ENCODE peak calls at places on chromosomes 5 and 9, in nine cellular contexts. H is cardiac fibroblast, M is AG04449, J is hepatocyte, W is heart left ventricle, R is tibial nerve, I is IMR-90, L is foreskin fibroblast, Z is fibroblast of pulmonary artery. C is an unnamed sample.

GRCh38 chr5:132195727-132196126 is 31.9 kb downstream of the P4HA2 start:
- DNase-seq in H (no peak), M (no peak), J (no peak), W (no peak), R (no peak), I (no peak), L (no peak), Z (no peak), C (no peak)

GRCh38 chr5:176401281-176402205 is 13.0 kb downstream of the HIGD2A start:
- DNase-seq in H (no peak), M (no peak), J (no peak), W (no peak), R (no peak), I (no peak), L (no peak), Z (no peak), C (no peak)

GRCh38 chr5:36929438-36929837 is 52.9 kb downstream of the NIPBL start:
- DNase-seq in H (no peak), M (no peak), J (no peak), W (no peak), R (no peak), I (no peak), L (no peak), Z (no peak), C (no peak)

GRCh38 chr9:133844876-133845658 is 106.9 kb upstream of the SARDH start:
- DNase-seq in H (peak), M (no peak), J (peak), W (peak), R (peak), I (peak), L (peak), Z (peak), C (peak)

GRCh38 chr9:129568560-129569505 is 52.1 kb downstream of the C9orf50 start:
- DNase-seq in H (peak), M (no peak), J (peak), W (peak), R (no peak), I (no peak), L (no peak), Z (no peak), C (no peak)

GRCh38 chr9:130195638-130196037 is 23.4 kb downstream of the NCS1 start:
- DNase-seq in H (no peak), M (no peak), J (no peak), W (no peak), R (no peak), I (no peak), L (no peak), Z (no peak), C (no peak)

GRCh38 chr9:30925635-30926034 is 1458.8 kb upstream of the ACO1 start:
- DNase-seq in H (no peak), M (no peak), J (no peak), W (no peak), R (no peak), I (no peak), L (no peak), Z (no peak), C (no peak)

GRCh38 chr5:141753971-141754713 is 72.1 kb upstream of the ARAP3 start:
- DNase-seq in H (peak), M (no peak), J (peak), W (no peak), R (peak), I (peak), L (no peak), Z (peak), C (peak)

GRCh38 chr9:36154213-36154952 is 14.8 kb upstream of the CCIN start:
- DNase-seq in H (peak), M (no peak), J (no peak), W (peak), R (no peak), I (peak), L (peak), Z (peak), C (peak)

GRCh38 chr5:108579236-108579635 is 168.5 kb upstream of the FER start:
- DNase-seq in H (no peak), M (no peak), J (no peak), W (no peak), R (no peak), I (no peak), L (no peak), Z (no peak), C (no peak)

GRCh38 chr5:131563434-131564228 is 71.4 kb downstream of the RAPGEF6 start:
- DNase-seq in H (no peak), M (no peak), J (no peak), W (no peak), R (no peak), I (no peak), L (no peak), Z (no peak), C (no peak)

GRCh38 chr9:134517069-134517680 is 124.4 kb upstream of the COL5A1 start:
- DNase-seq in H (no peak), M (no peak), J (no peak), W (no peak), R (no peak), I (no peak), L (no peak), Z (no peak), C (no peak)

GRCh38 chr9:135033487-135033886 is 54.0 kb upstream of the OLFM1 start:
- DNase-seq in H (no peak), M (no peak), J (no peak), W (no peak), R (no peak), I (no peak), L (no peak), Z (no peak), C (no peak)

GRCh38 chr9:5326187-5326586 is 13.5 kb downstream of the RLN1 start:
- DNase-seq in H (no peak), M (no peak), J (no peak), W (no peak), R (no peak), I (no peak), L (no peak), Z (no peak), C (no peak)

GRCh38 chr5:90793183-90793582 is 234.6 kb downstream of the ADGRV1 start:
- DNase-seq in H (no peak), M (no peak), J (no peak), W (no peak), R (no peak), I (no peak), L (no peak), Z (no peak), C (peak)
- TF ChIP-seq CTCF in H (no peak), M (no peak), J (peak), W (no peak), R (no peak), I (no peak), L (peak), Z (peak), C (peak)

GRCh38 chr9:21404146-21404545 is 4.8 kb upstream of the IFNA8 start:
- DNase-seq in H (no peak), M (no peak), J (no peak), W (no peak), R (no peak), I (no peak), L (no peak), Z (no peak), C (peak)

GRCh38 chr9:21398955-21399489 is 9.9 kb upstream of the IFNA8 start:
- DNase-seq in H (no peak), M (no peak), J (no peak), W (no peak), R (no peak), I (no peak), L (no peak), Z (no peak), C (no peak)

GRCh38 chr9:21402387-21403247 is 6.3 kb upstream of the IFNA8 start:
- DNase-seq in H (no peak), M (no peak), J (peak), W (no peak), R (no peak), I (no peak), L (no peak), Z (no peak), C (no peak)
- H3K4me3 ChIP-seq in H (no peak), M (peak), J (peak), W (no peak), R (peak), I (no peak), L (peak), Z (no peak), C (peak)

DNA sequence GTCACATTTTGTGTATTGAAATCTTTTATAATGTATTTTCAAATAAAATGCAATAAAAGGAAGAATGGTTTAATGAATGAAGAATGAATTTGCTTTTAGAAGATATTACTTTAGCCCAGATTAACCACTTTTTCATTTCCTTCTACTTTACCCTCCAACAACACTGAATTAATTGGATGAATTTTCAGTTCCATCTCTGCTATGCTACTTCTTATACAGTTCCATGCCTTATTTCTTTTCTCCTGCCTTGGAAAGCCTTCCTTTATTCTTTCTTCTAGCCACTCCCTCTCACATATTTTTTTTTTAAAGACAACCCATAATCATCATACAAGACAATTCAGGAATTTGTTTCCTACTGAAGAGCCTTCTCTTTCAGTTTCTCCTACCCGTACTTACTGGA is 296.6 kb upstream of the TNC start:
- DNase-seq in H (no peak), M (no peak), J (no peak), W (no peak), R (no peak), I (no peak), L (no peak), Z (no peak), C (no peak)
- TF ChIP-seq CTCF in H (no peak), M (no peak), J (no peak), W (no peak), R (no peak), I (no peak), L (no peak), Z (no peak), C (no peak)

GRCh38 chr5:34659168-34659567 is 3.0 kb downstream of the RAI14 start:
- DNase-seq in H (no peak), M (no peak), J (no peak), W (no peak), R (no peak), I (no peak), L (no peak), Z (no peak), C (no peak)
- H3K4me3 ChIP-seq in H (no peak), M (peak), J (no peak), W (no peak), R (no peak), I (peak), L (no peak), Z (no peak), C (no peak)

DNA sequence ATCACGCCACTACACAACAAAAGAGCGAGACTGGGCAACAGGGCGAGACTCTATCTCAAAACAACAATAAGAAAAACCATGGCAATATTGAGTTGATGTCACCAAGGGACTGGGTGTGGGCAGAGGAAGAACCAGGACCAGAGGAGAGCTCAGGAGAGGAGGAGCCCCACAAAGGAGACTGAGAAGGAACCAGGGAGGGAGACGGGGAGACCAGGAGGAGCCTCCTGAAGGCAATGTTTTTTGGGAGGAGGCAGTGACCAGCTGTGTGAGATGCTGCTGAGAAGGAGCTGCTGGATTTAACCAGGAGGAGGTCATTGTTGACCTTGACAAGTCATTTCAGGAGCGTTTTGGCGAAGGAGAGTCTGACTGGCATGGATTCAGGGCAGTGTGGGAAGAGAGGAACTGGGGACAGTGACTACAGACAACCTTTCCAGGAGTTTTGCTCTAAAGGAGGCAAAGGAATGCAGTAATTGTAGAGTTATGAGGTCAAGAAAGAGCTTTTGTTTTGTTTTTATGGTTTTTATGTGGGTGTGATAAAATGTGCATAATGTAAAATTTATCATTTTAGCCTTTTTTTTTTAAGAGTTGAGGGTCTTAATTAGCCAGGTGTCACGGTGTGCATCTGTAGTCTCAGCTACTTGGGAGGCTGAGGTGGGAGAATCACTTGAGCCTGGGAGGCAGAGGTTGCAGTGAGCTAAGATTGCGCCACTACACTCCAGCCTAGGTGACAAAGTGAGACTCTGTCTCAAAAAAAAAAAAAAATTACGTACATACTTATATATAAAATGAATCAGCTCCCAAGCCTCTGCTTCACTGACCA is 17.9 kb downstream of the TRUB2 start:
- DNase-seq in H (no peak), M (no peak), J (no peak), W (no peak), R (no peak), I (peak), L (no peak), Z (no peak), C (peak)
- TF ChIP-seq CTCF in H (no peak), M (no peak), J (no peak), W (no peak), R (no peak), I (no peak), L (no peak), Z (no peak), C (no peak)

C was measured in fibroblast of the aortic adventitia.